ENCODE peak calls at places on chromosomes 3 and 15, in seven cellular contexts. V is suprapubic skin, G is esophagus muscularis mucosa, B is Panc1, Z is GM23338, F is GM12878, M is spleen. N is an unnamed sample.

GRCh38 chr3:157475921-157476395 is 27.3 kb downstream of the VEPH1 start:
- DNase-seq in B (no peak), V (no peak), F (no peak), Z (no peak), G (no peak), M (no peak), N (no peak)

GRCh38 chr3:126308394-126309125 is 48.6 kb downstream of the KLF15 start:
- DNase-seq in B (no peak), V (no peak), Z (peak; percentile 30), G (peak; percentile 87), M (peak; percentile 54), F (no peak), N (no peak)

GRCh38 chr15:29695486-29696167 is 126.6 kb downstream of the TJP1 start:
- DNase-seq in B (no peak), G (no peak), F (no peak), Z (peak; percentile 48), M (no peak), V (no peak), N (no peak)

GRCh38 chr3:52663098-52663497 is 22.6 kb downstream of the PBRM1 start:
- DNase-seq in V (no peak), B (no peak), G (no peak), Z (no peak), F (no peak), M (no peak), N (no peak)

GRCh38 chr3:169044341-169045113 is 619.0 kb downstream of the MECOM start:
- DNase-seq in G (no peak), B (no peak), V (no peak), F (no peak), Z (no peak), M (no peak), N (no peak)

GRCh38 chr3:157132341-157132740 is 27.6 kb downstream of the CCNL1 start:
- DNase-seq in M (no peak), G (no peak), Z (no peak), B (no peak), F (no peak), V (no peak), N (no peak)

GRCh38 chr15:81010086-81010485 is 9.4 kb downstream of the TLNRD1 start:
- DNase-seq in Z (no peak), G (no peak), B (no peak), V (no peak), M (no peak), F (no peak), N (no peak)

GRCh38 chr3:151379083-151379734 is 5.3 kb downstream of the P2RY12 start:
- DNase-seq in G (no peak), Z (peak; percentile 69), M (no peak), F (no peak), B (peak; percentile 13), V (no peak), N (no peak)

GRCh38 chr15:41840673-41841072 is 2.0 kb downstream of the PLA2G4B start:
- DNase-seq in F (no peak), M (no peak), V (no peak), B (no peak), Z (no peak), G (no peak), N (no peak)

GRCh38 chr15:93052090-93052892 is 36.7 kb downstream of the RGMA start:
- DNase-seq in V (no peak), Z (no peak), F (no peak), B (no peak), G (no peak), M (no peak), N (no peak)

GRCh38 chr3:123745184-123745855 is 138.8 kb downstream of the MYLK start:
- DNase-seq in F (no peak), G (no peak), V (no peak), B (no peak), M (no peak), Z (peak; percentile 57), N (no peak)

GRCh38 chr3:56196700-56197099 is 271.6 kb downstream of the ERC2 start:
- DNase-seq in B (no peak), Z (no peak), M (no peak), V (no peak), G (no peak), F (no peak), N (no peak)

GRCh38 chr3:144942093-144942492 is 970.5 kb downstream of the DIPK2A start:
- DNase-seq in G (no peak), B (no peak), M (no peak), V (no peak), Z (no peak), F (no peak), N (no peak)

GRCh38 chr3:41370307-41370706 is 171.0 kb downstream of the CTNNB1 start:
- DNase-seq in M (no peak), V (no peak), F (no peak), G (no peak), Z (no peak), B (no peak), N (no peak)

DNA sequence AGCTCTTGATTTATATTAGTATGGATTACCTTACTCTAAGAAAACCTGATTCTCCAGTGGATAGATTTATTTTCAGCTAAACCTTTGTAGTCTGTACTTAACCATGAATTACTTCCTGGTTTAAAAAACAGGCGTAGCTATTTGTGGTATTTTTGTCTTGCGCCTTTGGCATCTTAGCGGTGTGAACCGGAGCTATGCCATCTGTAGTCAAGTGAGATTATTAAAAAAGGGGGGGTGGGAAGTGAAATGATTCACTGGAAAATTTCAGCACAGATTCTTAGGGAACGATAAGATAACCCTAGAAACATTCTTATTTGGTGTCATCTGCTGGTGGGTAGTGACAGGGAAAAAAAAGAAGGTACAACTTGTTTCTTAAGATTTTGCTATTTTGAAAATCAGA is 44.2 kb downstream of the PSMD6 start:
- DNase-seq in F (no peak), G (no peak), V (no peak), M (no peak), B (no peak), Z (no peak), N (no peak)
- TF ChIP-seq CTCF in F (no peak), G (no peak), V (no peak), M (no peak), B (no peak), Z (no peak), N (no peak)

DNA sequence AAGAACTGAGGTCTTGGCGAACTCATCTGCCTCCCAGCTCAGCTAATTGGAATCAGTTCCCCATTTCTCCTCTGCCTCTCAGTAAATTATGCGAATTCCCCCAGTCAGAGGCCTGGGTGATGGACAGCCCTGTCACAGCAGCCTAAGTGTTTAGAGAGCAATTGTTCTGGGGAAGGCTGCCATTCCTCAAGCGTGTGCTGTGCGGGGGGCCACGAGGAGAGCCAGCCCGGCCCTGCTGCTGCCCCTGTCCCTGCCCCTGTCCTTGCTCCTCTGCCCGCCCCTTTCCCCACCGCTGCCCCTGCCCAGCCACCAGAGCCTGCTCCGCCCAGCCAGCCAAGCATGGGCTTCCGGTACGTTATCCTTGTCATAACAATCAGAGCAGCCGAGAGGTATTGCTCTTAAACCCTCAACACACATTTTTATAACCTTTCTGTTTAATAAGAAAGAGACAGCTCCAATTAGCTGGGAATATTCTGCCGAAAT is 12.2 kb upstream of the CACNA2D2 start:
- DNase-seq in B (no peak), M (peak; percentile 88), G (no peak), V (no peak), Z (peak; percentile 70), F (no peak), N (no peak)
- TF ChIP-seq POLR2AphosphoS5 in B (no peak), M (peak; percentile 46), G (no peak), V (no peak), Z (no peak), F (no peak), N (no peak)

DNA sequence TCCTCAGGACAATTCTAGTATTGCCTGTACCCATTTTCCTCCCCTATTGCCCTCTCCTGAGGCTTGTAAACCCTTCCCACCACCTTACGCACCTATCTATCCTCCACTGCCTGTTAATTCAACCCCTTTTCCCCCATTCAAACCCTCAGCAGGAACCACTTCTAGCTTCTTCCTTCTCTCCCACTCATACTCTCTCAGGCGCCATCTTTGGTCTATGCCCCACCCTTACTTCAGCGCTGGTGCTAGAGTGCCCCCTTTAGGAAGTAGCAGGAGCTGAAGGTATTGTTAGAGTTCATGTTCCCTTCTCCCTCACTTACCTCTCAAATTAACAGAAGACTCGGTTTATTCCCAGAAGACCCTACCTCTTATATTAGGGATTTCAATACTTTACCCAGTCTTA is 121.8 kb upstream of the NLGN1 start:
- DNase-seq in F (no peak), Z (peak; percentile 72), M (no peak), G (no peak), V (no peak), B (no peak), N (no peak)
- TF ChIP-seq CTCF in F (no peak), Z (peak; percentile 91), M (no peak), G (no peak), V (no peak), B (peak; percentile 33), N (no peak)

DNA sequence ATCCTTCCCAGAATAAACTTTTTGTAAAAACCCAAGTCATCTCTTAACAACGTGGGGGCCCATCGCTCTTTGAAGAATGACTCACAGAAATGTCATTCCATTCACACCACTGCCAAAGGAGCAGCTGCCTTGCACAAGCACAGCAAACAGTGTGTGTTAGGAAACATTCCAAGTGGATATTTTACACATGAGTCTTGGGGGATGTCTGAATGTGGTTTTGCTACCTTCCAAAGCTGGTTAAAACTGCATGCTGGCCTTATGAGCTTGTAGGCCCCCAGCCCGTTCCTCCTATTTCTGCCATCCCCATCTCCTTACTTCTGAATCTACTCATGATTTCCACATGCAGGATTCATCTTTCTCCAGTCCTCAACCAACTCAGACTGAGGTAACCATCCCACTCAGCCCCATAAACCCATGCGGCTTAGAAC is 130.8 kb downstream of the CPNE4 start:
- DNase-seq in M (no peak), G (no peak), B (no peak), Z (no peak), F (no peak), V (no peak), N (no peak)
- TF ChIP-seq POLR2AphosphoS5 in M (no peak), G (no peak), B (no peak), Z (no peak), F (no peak), V (no peak), N (no peak)

GRCh38 chr15:75641603-75642002 is 1.6 kb upstream of the IMP3 start:
- DNase-seq in G (no peak), V (no peak), M (no peak), B (no peak), F (no peak), Z (no peak), N (no peak)

GRCh38 chr15:75639709-75640482 is at the start of gene IMP3:
- DNase-seq in V (peak; percentile 98), F (peak; percentile 95), M (peak; percentile 97), G (peak; percentile 99), B (peak; percentile 93), Z (peak; percentile 100), N (peak; percentile 97)

GRCh38 chr15:75641176-75641498 is 1.1 kb upstream of the IMP3 start:
- DNase-seq in M (no peak), V (no peak), B (no peak), F (no peak), G (no peak), Z (no peak), N (no peak)

GRCh38 chr15:75639191-75639708 is 774 bp downstream of the IMP3 start:
- DNase-seq in V (no peak), B (no peak), F (no peak), G (no peak), Z (peak; percentile 32), M (no peak), N (peak; percentile 39)

GRCh38 chr15:75640483-75641175 is 605 bp upstream of the IMP3 start:
- DNase-seq in B (peak; percentile 76), Z (peak; percentile 79), G (no peak), M (peak; percentile 89), F (peak; percentile 52), V (peak; percentile 83), N (no peak)
- TF ChIP-seq CTCF in B (peak; percentile 74), Z (peak; percentile 66), G (no peak), M (peak; percentile 23), F (peak; percentile 36), V (no peak), N (no peak)